ENCODE peak calls at places on chromosomes 5 and 9, in six cellular contexts. C, T, S, K, Z and F are unnamed samples.
A peak's percentile ranks its signal among the peaks of the same experiment; 100 is the strongest.

GRCh38 chr5:148898413-148899075 is 72.1 kb downstream of the ADRB2 start:
- DNase-seq in S (no peak), C (no peak), Z (no peak), T (no peak), K (no peak), F (no peak)

GRCh38 chr9:4837768-4838546 is 45.2 kb downstream of the RCL1 start:
- DNase-seq in Z (no peak), K (peak; percentile 81), T (no peak), C (no peak), S (no peak), F (no peak)

GRCh38 chr5:71932131-71932635 is 175.1 kb upstream of the MAP1B start:
- DNase-seq in Z (no peak), T (peak; percentile 55), C (no peak), K (peak; percentile 25), S (no peak), F (no peak)

GRCh38 chr5:74294231-74294705 is 346.3 kb downstream of the ENC1 start:
- DNase-seq in Z (no peak), T (no peak), K (no peak), C (no peak), S (peak; percentile 82), F (no peak)

GRCh38 chr9:125638646-125639045 is 68.4 kb downstream of the MAPKAP1 start:
- DNase-seq in T (no peak), K (no peak), C (no peak), Z (no peak), S (no peak), F (no peak)

GRCh38 chr9:109100543-109101201 is 19.1 kb downstream of the TMEM245 start:
- DNase-seq in S (no peak), K (no peak), Z (no peak), T (no peak), C (no peak), F (no peak)

GRCh38 chr5:103800728-103801127 is 238.1 kb upstream of the NUDT12 start:
- DNase-seq in Z (no peak), S (no peak), T (no peak), C (no peak), K (no peak), F (no peak)

GRCh38 chr9:131019387-131020239 is 10.6 kb downstream of the LAMC3 start:
- DNase-seq in K (no peak), Z (peak; percentile 70), T (no peak), C (no peak), S (no peak), F (peak; percentile 58)

GRCh38 chr5:138449501-138450239 is 10.8 kb downstream of the REEP2 start:
- DNase-seq in C (peak; percentile 99), T (peak; percentile 96), S (no peak), K (peak; percentile 63), Z (peak; percentile 92), F (peak; percentile 96)

GRCh38 chr9:72858089-72858912 is 94.6 kb downstream of the ALDH1A1 start:
- DNase-seq in C (no peak), T (peak; percentile 65), K (peak; percentile 94), S (no peak), Z (peak; percentile 57), F (no peak)

GRCh38 chr5:80865547-80865946 is 94.6 kb upstream of the RASGRF2 start:
- DNase-seq in T (no peak), Z (no peak), K (no peak), C (no peak), S (no peak), F (no peak)

GRCh38 chr5:168179185-168179584 is 112.3 kb upstream of the WWC1 start:
- DNase-seq in Z (no peak), S (no peak), K (no peak), T (no peak), C (no peak), F (no peak)

GRCh38 chr5:112996830-112997374 is 20.3 kb downstream of the DCP2 start:
- DNase-seq in C (no peak), K (no peak), T (no peak), Z (no peak), S (no peak), F (no peak)

GRCh38 chr9:115373000-115373709 is 255.2 kb upstream of the TNC start:
- DNase-seq in C (no peak), K (peak; percentile 35), Z (no peak), T (peak; percentile 82), S (peak; percentile 16), F (no peak)

GRCh38 chr5:116574682-116575634 is at the start of gene SEMA6A:
- DNase-seq in Z (peak; percentile 18), S (peak; percentile 81), C (peak; percentile 98), K (peak; percentile 61), T (peak; percentile 55), F (peak; percentile 90)

GRCh38 chr5:159178978-159179377 is 30.4 kb downstream of the RNF145 start:
- DNase-seq in C (no peak), K (peak; percentile 29), T (peak; percentile 57), Z (peak; percentile 30), S (peak; percentile 51), F (no peak)

GRCh38 chr5:148418511-148418910 is 34.8 kb downstream of the FBXO38 start:
- DNase-seq in T (no peak), S (no peak), C (no peak), Z (no peak), K (no peak), F (no peak)

GRCh38 chr9:137311171-137311970 is 9.3 kb upstream of the NRARP start:
- DNase-seq in S (no peak), Z (peak; percentile 79), T (no peak), K (no peak), C (peak; percentile 52), F (peak; percentile 41)

GRCh38 chr9:88106492-88106891 is 31.8 kb downstream of the SPATA31C2 start:
- DNase-seq in K (no peak), S (no peak), T (no peak), Z (no peak), C (no peak), F (peak; percentile 29)

GRCh38 chr5:91224459-91224858 is 158.7 kb downstream of the ARRDC3 start:
- DNase-seq in Z (no peak), K (no peak), S (no peak), T (no peak), C (no peak), F (no peak)

GRCh38 chr5:178416919-178417318 is 173.3 kb downstream of the COL23A1 start:
- DNase-seq in C (no peak), K (no peak), S (no peak), Z (no peak), T (no peak), F (peak; percentile 31)

GRCh38 chr5:170787216-170787615 is 3.7 kb downstream of the GABRP start:
- DNase-seq in S (no peak), K (no peak), Z (no peak), C (no peak), T (no peak), F (no peak)

GRCh38 chr5:170782438-170782837 is 1.1 kb upstream of the GABRP start:
- DNase-seq in C (no peak), T (no peak), S (no peak), Z (no peak), K (no peak), F (no peak)

GRCh38 chr5:170783498-170784247 is at the start of gene GABRP:
- DNase-seq in K (no peak), C (no peak), Z (no peak), S (no peak), T (no peak), F (peak; percentile 32)

DNA sequence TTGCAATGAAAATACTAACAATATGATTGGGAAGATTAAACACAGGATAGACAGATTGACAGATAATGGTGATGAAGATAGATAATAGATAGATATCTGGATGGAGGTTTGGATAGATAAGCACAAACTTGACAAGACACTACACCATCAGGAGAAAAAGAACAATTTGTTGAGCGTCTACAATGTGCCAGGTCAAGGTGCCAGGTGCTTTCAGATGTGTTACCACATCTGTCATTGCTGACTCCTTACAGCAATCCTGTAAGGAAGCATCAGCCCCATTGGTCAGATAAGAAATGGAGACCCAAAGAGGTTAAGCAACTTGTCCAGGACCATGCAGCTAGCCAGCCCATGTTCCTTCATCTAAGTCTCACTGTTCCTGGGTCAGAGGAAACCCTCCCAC is 1.6 kb upstream of the GABRP start:
- DNase-seq in Z (no peak), C (no peak), S (no peak), T (no peak), K (no peak), F (no peak)
- H3K4me1 ChIP-seq in Z (no peaks in the 10 kb centered on the region), C (peaks cover 5% of the 10 kb centered on the region), S (no peaks in the 10 kb centered on the region), T (no peaks in the 10 kb centered on the region), K (no peaks in the 10 kb centered on the region), F (peaks cover 29% of the 10 kb centered on the region)

DNA sequence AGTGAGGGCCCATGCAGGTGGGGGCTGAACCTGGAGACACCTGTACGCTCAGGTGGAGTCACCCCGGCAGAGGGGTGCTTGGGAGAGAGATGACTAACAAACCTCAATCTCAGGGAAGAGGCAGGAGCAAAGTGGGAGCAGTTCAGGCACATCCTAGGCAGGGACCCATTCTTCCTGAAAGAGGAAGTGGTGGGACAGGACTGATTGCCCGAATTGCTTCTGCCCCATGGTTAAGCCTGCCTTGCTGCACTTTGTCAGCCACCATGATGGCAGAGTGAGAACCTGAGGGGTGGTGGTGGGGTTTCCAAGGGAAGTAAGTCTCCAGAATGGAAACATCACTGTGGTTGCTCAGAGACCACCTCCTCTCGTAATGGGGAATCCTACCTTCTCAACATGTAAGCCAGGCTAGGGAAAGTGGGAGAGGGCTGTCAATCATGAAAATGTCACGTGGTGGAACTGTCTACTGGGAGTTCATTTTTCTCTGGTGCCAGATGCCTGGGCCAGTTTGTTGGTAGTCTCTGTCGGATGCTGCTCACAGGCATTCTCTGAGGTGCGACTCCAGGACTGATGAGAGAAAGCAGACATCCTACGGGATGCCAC is 150.4 kb downstream of the HSPA4 start:
- DNase-seq in T (no peak), Z (no peak), S (no peak), C (no peak), K (no peak), F (no peak)
- TF ChIP-seq EP300 in T (no peak), Z (no peak), S (no peak), C (no peak), K (no peak), F (no peak)

GRCh38 chr5:109455598-109456096 is 45.9 kb upstream of the PJA2 start:
- DNase-seq in S (peak; percentile 45), C (no peak), K (peak; percentile 11), Z (no peak), T (peak; percentile 29), F (peak; percentile 10)
- TF ChIP-seq RFX5 in S (no peak), C (no peak), K (no peak), Z (no peak), T (no peak), F (no peak)

GRCh38 chr9:136052991-136053756 is 41.9 kb downstream of the NACC2 start:
- DNase-seq in S (no peak), C (peak; percentile 56), K (peak; percentile 14), Z (no peak), T (no peak), F (peak; percentile 50)

GRCh38 chr9:136050706-136051567 is 44.2 kb downstream of the NACC2 start:
- DNase-seq in T (no peak), C (peak; percentile 73), S (no peak), Z (no peak), K (peak; percentile 9), F (peak; percentile 81)

GRCh38 chr9:136051568-136052432 is 43.3 kb downstream of the NACC2 start:
- DNase-seq in S (no peak), K (peak; percentile 96), Z (no peak), T (peak; percentile 90), C (peak; percentile 72), F (peak; percentile 76)

GRCh38 chr9:136053757-136054142 is 41.3 kb downstream of the NACC2 start:
- DNase-seq in T (no peak), Z (no peak), C (no peak), K (no peak), S (no peak), F (peak; percentile 23)

DNA sequence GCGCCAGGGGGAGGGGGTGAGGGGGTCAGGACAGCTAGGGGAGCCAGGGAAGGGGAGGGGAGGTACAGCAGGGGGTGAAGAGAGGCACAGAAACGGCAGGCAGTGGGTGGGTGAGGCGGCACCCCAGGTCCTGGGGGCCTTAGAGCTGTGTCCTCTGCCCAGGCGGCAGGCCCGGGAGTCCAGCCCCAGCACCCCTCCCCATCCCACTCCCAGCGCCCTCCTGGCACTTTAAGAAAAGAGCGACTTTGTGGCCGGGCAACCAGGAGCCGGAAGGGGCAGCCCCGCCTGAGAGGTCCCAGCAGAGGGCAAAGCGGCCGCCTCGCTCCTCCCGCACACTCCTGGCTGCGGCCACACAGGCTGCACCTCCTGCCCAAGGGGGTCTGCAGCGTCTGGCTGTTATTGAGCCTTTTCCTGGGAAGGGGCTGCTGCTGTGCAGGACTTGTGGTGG is 42.6 kb downstream of the NACC2 start:
- DNase-seq in T (peak; percentile 67), Z (no peak), S (no peak), C (no peak), K (peak; percentile 15), F (no peak)
- H3K4me1 ChIP-seq in T (peaks cover 74% of the 10 kb centered on the region), Z (peaks cover 66% of the 10 kb centered on the region), S (no peaks in the 10 kb centered on the region), C (peaks cover 32% of the 10 kb centered on the region), K (peaks cover 33% of the 10 kb centered on the region), F (peaks cover 26% of the 10 kb centered on the region)